ENCODE peak calls at places on chromosomes 7 and 10, in six cellular contexts. Q is fibroblast of pulmonary artery; O is activated CD8-positive, alpha-beta memory T cell treated with anti-CD3 and anti-CD28 coated beads, Interleukin-2, amount 50 U/mL, for 48 hours; E is progenitor cell of endocrine pancreas; R is iris pigment epithelial cell; I is Ammon's horn. T is an unnamed sample.

GRCh38 chr7:4842302-4843064 is 19.3 kb downstream of the PAPOLB start:
- DNase-seq in O (no peak), E (no peak), I (no peak), Q (peak; percentile 71), R (no peak), T (no peak)

GRCh38 chr7:4939971-4940720 is 18.8 kb downstream of the MMD2 start:
- DNase-seq in Q (no peak), R (no peak), I (peak; percentile 89), E (no peak), O (no peak), T (no peak)

GRCh38 chr7:42170724-42171123 is 66.3 kb downstream of the GLI3 start:
- DNase-seq in R (peak; percentile 53), I (no peak), O (no peak), Q (no peak), E (no peak), T (no peak)

GRCh38 chr10:102675887-102676616 is 31.8 kb downstream of the TRIM8 start:
- DNase-seq in Q (peak; percentile 89), I (peak; percentile 67), R (peak; percentile 99), O (no peak), E (no peak), T (no peak)

GRCh38 chr7:151135525-151135845 is 32.0 kb downstream of the GBX1 start:
- DNase-seq in Q (no peak), O (no peak), R (no peak), E (no peak), I (no peak), T (no peak)

GRCh38 chr10:24382979-24383663 is 174.2 kb downstream of the KIAA1217 start:
- DNase-seq in Q (peak; percentile 49), I (no peak), R (no peak), O (peak; percentile 53), E (peak; percentile 30), T (no peak)

GRCh38 chr7:149830997-149831729 is 7.0 kb upstream of the ZNF862 start:
- DNase-seq in I (no peak), E (no peak), O (no peak), Q (no peak), R (no peak), T (no peak)

GRCh38 chr7:80488406-80488805 is 23.5 kb downstream of the GNAT3 start:
- DNase-seq in R (peak; percentile 54), E (no peak), Q (no peak), I (no peak), O (no peak), T (no peak)

GRCh38 chr10:104045151-104046089 is 40.3 kb downstream of the COL17A1 start:
- DNase-seq in E (peak; percentile 27), Q (peak; percentile 87), O (no peak), R (peak; percentile 77), I (peak; percentile 83), T (peak; percentile 84)

GRCh38 chr10:69789164-69789576 is 12.5 kb upstream of the COL13A1 start:
- DNase-seq in R (no peak), O (no peak), I (no peak), E (no peak), Q (no peak), T (no peak)

GRCh38 chr7:45686441-45687184 is 112.4 kb downstream of the ADCY1 start:
- DNase-seq in R (no peak), I (no peak), O (peak; percentile 26), E (no peak), Q (no peak), T (peak; percentile 69)

GRCh38 chr7:80837345-80837744 is 81.5 kb downstream of the SEMA3C start:
- DNase-seq in O (no peak), Q (no peak), E (no peak), I (no peak), R (no peak), T (no peak)

GRCh38 chr10:94383515-94383914 is 18.8 kb upstream of the TBC1D12 start:
- DNase-seq in O (no peak), R (peak; percentile 12), I (no peak), E (no peak), Q (no peak), T (no peak)

GRCh38 chr7:130461256-130461655 is 20.4 kb upstream of the CEP41 start:
- DNase-seq in O (no peak), R (no peak), I (no peak), E (no peak), Q (no peak), T (no peak)

T was measured in osteocyte.